ENCODE peak calls at places on chromosomes 16 and 17, in five cellular contexts. F, W, K, L and I are unnamed samples.

GRCh38 chr17:63279498-63280230 is 166.4 kb downstream of the CYB561 start:
- DNase-seq in F (no peak), W (no peak), K (no peak), L (no peak), I (no peak)

GRCh38 chr17:50938821-50939541 is 72.8 kb upstream of the TOB1 start:
- DNase-seq in F (no peak), W (no peak), K (no peak), L (no peak), I (peak; percentile 53)

GRCh38 chr16:23276821-23277220 is 25.3 kb upstream of the SCNN1B start:
- DNase-seq in F (no peak), W (no peak), K (no peak), L (no peak), I (no peak)

GRCh38 chr17:49195746-49196145 is 14.6 kb downstream of the GNGT2 start:
- DNase-seq in F (no peak), W (no peak), K (no peak), L (no peak), I (no peak)

GRCh38 chr16:67734731-67735201 is 15.7 kb upstream of the GFOD2 start:
- DNase-seq in F (no peak), W (no peak), K (no peak), L (no peak), I (no peak)

GRCh38 chr17:81134064-81134781 is 31.1 kb upstream of the PVALEF start:
- DNase-seq in F (no peak), W (no peak), K (no peak), L (no peak), I (no peak)

GRCh38 chr16:71854369-71854948 is 8.7 kb downstream of the ATXN1L start:
- DNase-seq in F (no peak), W (no peak), K (no peak), L (no peak), I (no peak)

GRCh38 chr16:85306071-85306792 is 194.0 kb upstream of the CIBAR2 start:
- DNase-seq in F (peak; percentile 48), W (peak; percentile 95), K (peak; percentile 95), L (no peak), I (peak; percentile 96)

GRCh38 chr17:81641825-81642489 is 5.0 kb downstream of the TSPAN10 start:
- DNase-seq in F (peak; percentile 50), W (no peak), K (no peak), L (no peak), I (no peak)

GRCh38 chr16:4945560-4946502 is 8.9 kb upstream of the PPL start:
- DNase-seq in F (peak; percentile 74), W (no peak), K (peak; percentile 56), L (no peak), I (peak; percentile 75)
- TF ChIP-seq EP300 in F (no peak), W (no peak), K (no peak), L (no peak), I (no peak)

GRCh38 chr17:69607162-69607834 is 192.8 kb downstream of the MAP2K6 start:
- DNase-seq in F (peak; percentile 85), W (peak; percentile 36), K (peak; percentile 76), L (peak; percentile 25), I (peak; percentile 85)
- TF ChIP-seq EP300 in F (no peak), W (no peak), K (no peak), L (no peak), I (no peak)

GRCh38 chr17:34725008-34725407 is 145.6 kb downstream of the TMEM132E start:
- DNase-seq in F (no peak), W (no peak), K (no peak), L (no peak), I (no peak)

GRCh38 chr17:34726536-34727384 is 147.4 kb downstream of the TMEM132E start:
- DNase-seq in F (no peak), W (no peak), K (no peak), L (no peak), I (no peak)

GRCh38 chr17:34725740-34726139 is 146.4 kb downstream of the TMEM132E start:
- DNase-seq in F (no peak), W (no peak), K (no peak), L (no peak), I (no peak)

GRCh38 chr17:34721326-34721725 is 141.9 kb downstream of the TMEM132E start:
- DNase-seq in F (no peak), W (no peak), K (no peak), L (no peak), I (no peak)

DNA sequence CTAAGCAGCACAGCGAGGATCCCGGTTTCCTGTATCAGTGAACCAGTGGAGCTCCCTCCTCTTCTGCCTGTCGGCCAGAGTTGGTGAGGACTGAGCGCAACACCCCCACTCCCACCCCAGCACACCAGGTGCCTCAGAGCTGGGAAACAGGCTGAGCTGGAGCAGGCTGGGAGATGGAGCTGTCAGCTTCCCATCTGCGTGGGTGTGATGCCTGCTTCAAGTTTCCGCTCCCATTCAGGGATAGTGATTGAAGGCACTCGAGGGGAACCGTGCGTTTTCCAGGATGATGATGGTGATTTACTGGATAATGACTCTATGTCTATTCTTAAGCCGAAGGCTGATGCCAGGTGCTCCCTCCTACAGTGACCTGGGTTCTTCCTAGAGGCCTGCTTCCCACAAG is 144.5 kb downstream of the TMEM132E start:
- DNase-seq in F (no peak), W (no peak), K (no peak), L (no peak), I (no peak)
- TF ChIP-seq EP300 in F (no peak), W (no peak), K (no peak), L (no peak), I (no peak)

GRCh38 chr16:1290032-1290431 is 19.4 kb upstream of the UBE2I start:
- DNase-seq in F (no peak), W (no peak), K (no peak), L (no peak), I (no peak)

GRCh38 chr16:1290860-1291575 is 18.4 kb upstream of the UBE2I start:
- DNase-seq in F (no peak), W (peak; percentile 66), K (no peak), L (no peak), I (no peak)

GRCh38 chr16:1289480-1289872 is 20.0 kb upstream of the UBE2I start:
- DNase-seq in F (no peak), W (no peak), K (no peak), L (no peak), I (no peak)

GRCh38 chr16:1287982-1288670 is 21.3 kb upstream of the UBE2I start:
- DNase-seq in F (no peak), W (no peak), K (no peak), L (no peak), I (no peak)

GRCh38 chr16:1288813-1289479 is 20.5 kb upstream of the UBE2I start:
- DNase-seq in F (no peak), W (no peak), K (no peak), L (no peak), I (peak; percentile 53)
- TF ChIP-seq EP300 in F (no peak), W (no peak), K (no peak), L (no peak), I (no peak)

GRCh38 chr17:74750039-74750326 is 1.6 kb downstream of the NHERF1 start:
- DNase-seq in F (no peak), W (no peak), K (no peak), L (no peak), I (no peak)

GRCh38 chr17:74746922-74747321 is 1.5 kb upstream of the NHERF1 start:
- DNase-seq in F (no peak), W (peak; percentile 89), K (no peak), L (no peak), I (peak; percentile 66)

GRCh38 chr17:74748279-74748528 is 224 bp upstream of the NHERF1 start:
- DNase-seq in F (no peak), W (no peak), K (no peak), L (peak; percentile 64), I (no peak)

GRCh38 chr17:74749262-74750038 is 1.0 kb downstream of the NHERF1 start:
- DNase-seq in F (no peak), W (peak; percentile 34), K (no peak), L (no peak), I (no peak)

GRCh38 chr17:74748529-74749261 is at the start of gene NHERF1:
- DNase-seq in F (peak; percentile 90), W (peak; percentile 95), K (peak; percentile 94), L (no peak), I (peak; percentile 97)
- TF ChIP-seq EP300 in F (no peak), W (no peak), K (no peak), L (no peak), I (no peak)

DNA sequence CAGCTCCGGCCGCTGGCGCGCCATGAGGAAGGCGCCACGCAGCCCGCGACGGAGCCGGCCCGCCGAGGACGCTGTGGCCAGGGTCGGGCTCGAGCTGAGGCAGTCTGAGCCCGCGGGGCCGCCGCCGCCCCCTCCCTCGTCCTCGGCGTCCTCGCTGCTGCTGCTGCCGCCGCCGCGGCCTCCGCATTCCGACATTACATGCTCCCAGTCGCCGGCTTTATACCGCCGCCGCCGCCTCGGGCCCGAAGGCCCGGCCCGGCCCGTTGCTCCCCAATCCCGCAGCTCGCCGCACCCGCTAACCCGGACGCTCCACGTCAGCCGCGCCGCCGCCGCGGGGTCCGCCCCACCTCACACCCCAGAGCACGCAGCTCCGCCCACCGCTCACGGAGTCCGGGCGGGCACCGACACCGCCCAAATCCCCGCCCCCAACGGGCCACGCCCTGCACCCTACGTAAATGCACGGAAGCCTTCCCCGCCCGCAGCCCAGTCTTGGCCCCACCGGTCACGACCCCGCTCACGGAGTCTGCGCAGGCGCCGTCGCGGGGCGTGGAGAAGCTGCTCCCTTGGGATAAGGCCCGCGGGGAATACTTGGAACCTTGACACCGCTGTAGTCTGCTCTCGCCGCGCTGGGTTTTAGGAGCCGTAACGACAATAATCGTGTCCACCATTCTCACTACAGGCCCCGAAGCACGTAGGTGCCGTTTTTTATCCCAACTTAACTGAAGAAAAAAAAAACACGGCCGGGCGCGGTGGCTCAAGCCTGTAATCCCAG is at the start of gene TXNDC11:
- DNase-seq in F (peak; percentile 99), W (peak; percentile 99), K (peak; percentile 99), L (peak; percentile 88), I (peak; percentile 100)
- TF ChIP-seq EP300 in F (no peak), W (no peak), K (peak; percentile 88), L (no peak), I (no peak)

DNA sequence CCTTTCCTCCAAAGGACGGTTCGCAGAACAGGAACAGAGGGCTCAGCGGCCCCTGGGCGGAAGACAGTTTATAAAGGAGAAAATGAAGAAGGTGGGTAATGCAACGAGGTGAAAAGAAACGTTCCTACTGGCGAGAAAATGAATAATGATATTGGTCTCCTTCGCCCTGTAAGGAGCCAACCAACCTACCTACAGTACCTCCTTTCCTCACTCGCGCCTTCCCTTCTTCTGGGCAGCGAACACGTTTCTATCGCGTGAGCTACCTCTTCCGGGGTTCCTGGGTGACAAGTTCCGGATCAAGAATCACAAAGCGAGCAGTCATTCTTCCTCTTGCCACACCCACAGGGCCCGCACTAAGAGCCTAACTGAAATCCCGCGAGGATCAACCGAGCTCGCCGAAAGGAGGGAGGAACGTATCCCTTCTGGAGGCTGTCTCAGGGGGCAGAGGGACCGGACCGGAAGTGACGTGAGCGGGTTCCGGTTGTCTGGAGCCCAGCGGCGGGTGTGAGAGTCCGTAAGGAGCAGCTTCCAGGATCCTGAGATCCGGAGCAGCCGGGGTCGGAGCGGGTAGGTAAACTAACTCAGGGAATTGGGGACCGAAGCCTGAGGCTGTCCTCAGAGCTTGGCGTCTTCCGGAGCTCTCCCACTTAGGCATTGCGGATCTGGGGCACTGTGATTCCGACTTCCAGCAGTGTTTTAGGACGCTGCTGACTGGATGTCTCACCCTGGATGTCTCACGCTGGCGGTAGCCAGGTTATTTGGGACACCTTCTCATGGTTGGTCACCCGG is at the start of the genes PTRH2 and VMP1:
- DNase-seq in F (peak; percentile 100), W (peak; percentile 99), K (peak; percentile 98), L (peak; percentile 98), I (peak; percentile 99)
- TF ChIP-seq EP300 in F (no peak), W (no peak), K (no peak), L (no peak), I (no peak)

GRCh38 chr16:1337486-1337885 is 4.0 kb downstream of the BAIAP3 start:
- DNase-seq in F (no peak), W (no peak), K (no peak), L (no peak), I (no peak)
- TF ChIP-seq EP300 in F (no peak), W (no peak), K (no peak), L (no peak), I (no peak)